ENCODE peak calls at places on chromosomes 12 and 14, in ten cellular contexts. K is colonic mucosa; V is chondrocyte; Z is uterus; W is fibroblast of the aortic adventitia; J is RWPE1; L is CD8-positive, alpha-beta T cell; H is thoracic aorta; I is lower lobe of right lung; D is astrocyte. F is an unnamed sample.

GRCh38 chr14:52790756-52791203 is 627 bp downstream of the GNPNAT1 start:
- DNase-seq in K (no peak), V (no peak), Z (no peak), W (no peak), J (no peak), L (no peak), H (no peak), I (no peak), D (no peak), F (no peak)

GRCh38 chr14:104937161-104937560 is 12.5 kb downstream of the PLD4 start:
- DNase-seq in K (no peak), V (no peak), Z (peak; percentile 7), W (no peak), J (no peak), L (no peak), H (no peak), I (no peak), D (no peak), F (no peak)

GRCh38 chr12:40655451-40655850 is 36.8 kb upstream of the CNTN1 start:
- DNase-seq in K (no peak), V (no peak), Z (no peak), W (no peak), J (no peak), L (no peak), H (no peak), I (no peak), D (no peak), F (no peak)

GRCh38 chr14:33733721-33734120 is 217.2 kb downstream of the EGLN3 start:
- DNase-seq in K (no peak), V (no peak), Z (no peak), W (no peak), J (no peak), L (no peak), H (no peak), I (no peak), D (no peak), F (no peak)

GRCh38 chr12:46786774-46787173 is 39.0 kb downstream of the SLC38A4 start:
- DNase-seq in K (no peak), V (no peak), Z (no peak), W (peak; percentile 60), J (peak; percentile 11), L (no peak), H (no peak), I (no peak), D (peak; percentile 62), F (peak; percentile 71)

GRCh38 chr12:8894378-8894777 is 19.9 kb upstream of the PHC1 start:
- DNase-seq in K (no peak), V (no peak), Z (no peak), W (no peak), J (no peak), L (no peak), H (no peak), I (no peak), D (no peak), F (no peak)

GRCh38 chr14:96926006-96926405 is 128.8 kb downstream of the VRK1 start:
- DNase-seq in K (no peak), V (no peak), Z (no peak), W (no peak), J (no peak), L (no peak), H (no peak), I (no peak), D (no peak), F (no peak)

GRCh38 chr14:50342211-50343080 is 30.3 kb downstream of the DMAC2L start:
- DNase-seq in K (peak; percentile 76), V (no peak), Z (peak; percentile 58), W (peak; percentile 64), J (peak; percentile 67), L (peak; percentile 5), H (no peak), I (peak; percentile 47), D (peak; percentile 74), F (peak; percentile 28)

GRCh38 chr12:95605087-95605486 is 53.8 kb upstream of the USP44 start:
- DNase-seq in K (no peak), V (no peak), Z (no peak), W (peak; percentile 65), J (peak; percentile 70), L (no peak), H (no peak), I (no peak), D (peak; percentile 75), F (no peak)

DNA sequence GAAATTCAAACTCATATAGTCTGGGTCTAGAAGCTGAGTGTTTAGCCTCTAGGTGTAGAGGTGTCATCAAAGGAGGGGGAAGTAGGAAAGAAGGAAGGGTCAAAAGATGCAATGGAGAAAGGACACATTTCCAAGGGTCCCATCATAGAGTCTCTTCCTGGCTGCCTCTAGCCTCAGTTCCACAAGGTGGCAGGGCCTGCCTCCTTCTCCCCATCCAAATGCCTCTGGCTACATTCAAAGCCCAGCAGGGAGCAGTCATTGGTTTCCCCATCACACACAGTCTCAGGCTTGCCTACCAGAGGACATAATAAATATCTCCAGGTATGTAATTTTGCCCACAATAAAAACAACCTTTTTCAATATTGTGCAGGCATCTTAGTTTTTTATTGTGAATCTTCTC is 2.1 kb upstream of the CCT2 start:
- DNase-seq in K (no peak), V (no peak), Z (no peak), W (no peak), J (no peak), L (no peak), H (no peak), I (no peak), D (no peak), F (no peak)
- TF ChIP-seq CTCF in K (no peak), V (peak; percentile 44), Z (no peak), W (no peak), J (no peak), L (no peak), H (no peak), I (no peak), D (no peak), F (no peak)

GRCh38 chr12:43917896-43918295 is 82.0 kb downstream of the TMEM117 start:
- DNase-seq in K (no peak), V (no peak), Z (no peak), W (no peak), J (no peak), L (no peak), H (no peak), I (no peak), D (no peak), F (no peak)

GRCh38 chr12:43914391-43914790 is 78.5 kb downstream of the TMEM117 start:
- DNase-seq in K (no peak), V (no peak), Z (no peak), W (no peak), J (no peak), L (no peak), H (no peak), I (no peak), D (no peak), F (no peak)

GRCh38 chr12:43912851-43913250 is 77.0 kb downstream of the TMEM117 start:
- DNase-seq in K (no peak), V (no peak), Z (no peak), W (no peak), J (no peak), L (no peak), H (no peak), I (no peak), D (no peak), F (no peak)

DNA sequence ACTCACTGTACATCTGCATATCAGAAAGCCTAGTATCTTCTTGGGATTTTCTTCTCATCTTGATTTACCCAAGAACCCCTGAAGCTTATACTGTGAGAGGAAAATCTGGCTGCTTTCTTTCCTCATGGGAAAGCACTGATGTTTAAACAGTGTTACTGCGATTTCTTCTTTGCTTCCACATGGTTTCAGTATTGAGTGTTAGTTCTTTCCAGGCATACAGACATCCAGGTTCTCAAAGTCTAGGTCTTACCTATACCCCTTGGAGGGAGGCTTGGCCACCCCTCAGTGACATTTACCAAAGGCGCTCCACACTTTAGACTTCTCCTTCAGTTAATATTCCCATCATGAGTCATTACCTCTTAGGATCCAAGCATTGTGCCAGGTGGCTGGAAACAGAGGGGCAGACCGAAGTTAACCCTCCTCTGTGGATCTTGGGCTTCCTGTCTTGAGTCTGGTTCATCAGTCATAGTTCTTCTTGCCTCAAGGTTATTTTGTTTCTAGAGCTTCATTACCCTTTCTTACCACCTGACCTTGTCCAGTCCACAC is 79.1 kb downstream of the TMEM117 start:
- DNase-seq in K (no peak), V (no peak), Z (no peak), W (no peak), J (no peak), L (no peak), H (no peak), I (no peak), D (no peak), F (no peak)
- TF ChIP-seq CTCF in K (no peak), V (peak; percentile 63), Z (no peak), W (no peak), J (no peak), L (no peak), H (no peak), I (no peak), D (peak; percentile 15), F (no peak)

GRCh38 chr12:6960291-6961277 is 9.4 kb downstream of the PTPN6 start:
- DNase-seq in K (peak; percentile 45), V (no peak), Z (no peak), W (peak; percentile 31), J (no peak), L (no peak), H (no peak), I (no peak), D (peak; percentile 16), F (no peak)
- TF ChIP-seq CTCF in K (no peak), V (peak; percentile 39), Z (peak; percentile 15), W (peak; percentile 15), J (no peak), L (no peak), H (no peak), I (no peak), D (no peak), F (peak; percentile 45)

GRCh38 chr14:21415329-21415728 is 31.5 kb upstream of the SUPT16H start:
- DNase-seq in K (no peak), V (no peak), Z (no peak), W (no peak), J (no peak), L (no peak), H (no peak), I (no peak), D (no peak), F (no peak)
- TF ChIP-seq CTCF in K (no peak), V (no peak), Z (no peak), W (no peak), J (no peak), L (no peak), H (no peak), I (no peak), D (no peak), F (no peak)

F was measured in AG04449.